ENCODE peak calls at places on chromosome X, in five cellular contexts. O, B, F, W and E are unnamed samples.

GRCh38 chrX:78708171-78708570 is 39.3 kb upstream of the LPAR4 start:
- DNase-seq in B (peak; percentile 41), W (peak; percentile 11), F (no peak), O (no peak), E (peak; percentile 58)

GRCh38 chrX:66728818-66729271 is 90.0 kb upstream of the EDA2R start:
- DNase-seq in O (peak; percentile 8), B (peak; percentile 59), W (peak; percentile 56), F (no peak), E (peak; percentile 81)

GRCh38 chrX:109049416-109049815 is 313.1 kb upstream of the IRS4 start:
- DNase-seq in F (no peak), B (no peak), W (no peak), O (no peak), E (no peak)

GRCh38 chrX:131728295-131729145 is 184.6 kb downstream of the OR13H1 start:
- DNase-seq in W (peak; percentile 90), B (peak; percentile 86), O (no peak), F (peak; percentile 11), E (peak; percentile 96)

GRCh38 chrX:53831662-53832635 is 145.4 kb upstream of the HUWE1 start:
- DNase-seq in O (peak; percentile 62), W (peak; percentile 41), B (peak; percentile 7), F (no peak), E (peak; percentile 38)

GRCh38 chrX:41971346-41971745 is 48.0 kb upstream of the CASK start:
- DNase-seq in O (peak; percentile 9), F (no peak), W (no peak), B (no peak), E (no peak)

GRCh38 chrX:149993989-149994388 is 55.7 kb upstream of the EOLA2 start:
- DNase-seq in B (no peak), O (no peak), W (no peak), F (no peak), E (no peak)

GRCh38 chrX:84340981-84341380 is 153.0 kb upstream of the RPS6KA6 start:
- DNase-seq in B (peak; percentile 61), F (no peak), O (no peak), W (no peak), E (no peak)

GRCh38 chrX:48709522-48710117 is 13.1 kb downstream of the SUV39H1 start:
- DNase-seq in W (no peak), O (no peak), F (no peak), B (no peak), E (no peak)

GRCh38 chrX:148632444-148632843 is 132.0 kb downstream of the AFF2 start:
- DNase-seq in F (no peak), W (no peak), B (no peak), O (no peak), E (peak; percentile 3)

GRCh38 chrX:63428348-63428747 is 77.2 kb upstream of the SPIN4 start:
- DNase-seq in W (no peak), B (peak; percentile 8), O (peak; percentile 20), F (no peak), E (no peak)

GRCh38 chrX:9786839-9787635 is 808 bp downstream of the SHROOM2 start:
- DNase-seq in O (no peak), W (peak; percentile 15), B (no peak), F (no peak), E (no peak)

GRCh38 chrX:135424469-135424868 is 2.7 kb downstream of the SMIM10L2A start:
- DNase-seq in B (no peak), F (no peak), O (no peak), W (no peak), E (no peak)

GRCh38 chrX:153983321-153983729 is 10.8 kb downstream of the TMEM187 start:
- DNase-seq in F (no peak), B (no peak), W (no peak), O (no peak), E (no peak)

GRCh38 chrX:28586891-28587635 is at the start of gene IL1RAPL1:
- DNase-seq in W (peak; percentile 8), F (no peak), O (no peak), B (peak; percentile 81), E (peak; percentile 75)

GRCh38 chrX:107715331-107716044 is 60.1 kb downstream of the TSC22D3 start:
- DNase-seq in B (peak; percentile 23), O (peak; percentile 14), W (no peak), F (no peak), E (peak; percentile 44)

GRCh38 chrX:83845397-83845796 is 15.5 kb upstream of the CYLC1 start:
- DNase-seq in B (peak; percentile 22), O (peak; percentile 0), W (peak; percentile 14), F (no peak), E (peak; percentile 23)

GRCh38 chrX:129566081-129566480 is 26.0 kb downstream of the OCRL start:
- DNase-seq in W (no peak), F (no peak), B (peak; percentile 23), O (no peak), E (peak; percentile 70)

GRCh38 chrX:138128025-138128671 is 562.2 kb downstream of the ZIC3 start:
- DNase-seq in F (no peak), B (peak; percentile 11), O (peak; percentile 18), W (peak; percentile 12), E (peak; percentile 44)

GRCh38 chrX:135914404-135914803 is 20.9 kb downstream of the SAGE1 start:
- DNase-seq in W (no peak), O (no peak), B (no peak), F (no peak), E (no peak)

GRCh38 chrX:4925911-4926310 is 1212.5 kb upstream of the PRKX start:
- DNase-seq in B (no peak), F (no peak), W (no peak), O (no peak), E (no peak)

GRCh38 chrX:40173662-40174593 is 76.2 kb upstream of the BCOR start:
- DNase-seq in F (peak; percentile 15), O (peak; percentile 65), B (no peak), W (peak; percentile 40), E (no peak)

GRCh38 chrX:105608745-105609144 is 213.6 kb upstream of the NRK start:
- DNase-seq in B (no peak), W (no peak), O (no peak), F (no peak), E (no peak)

GRCh38 chrX:37896491-37896890 is 49.1 kb upstream of the DYNLT3 start:
- DNase-seq in W (no peak), F (no peak), B (peak; percentile 8), O (no peak), E (no peak)

GRCh38 chrX:20144491-20144890 is 2.9 kb upstream of the EIF1AX start:
- DNase-seq in O (no peak), F (no peak), B (peak; percentile 82), W (no peak), E (no peak)

GRCh38 chrX:34900691-34901090 is 41.9 kb upstream of the FAM47B start:
- DNase-seq in F (no peak), W (no peak), B (peak; percentile 15), O (no peak), E (peak; percentile 82)

GRCh38 chrX:21374163-21374993 is at the start of gene CNKSR2:
- DNase-seq in O (peak; percentile 53), W (peak; percentile 86), B (peak; percentile 3), F (no peak), E (peak; percentile 3)

GRCh38 chrX:138710866-138711331 is 618 bp downstream of the FGF13 start:
- DNase-seq in O (no peak), B (no peak), F (no peak), W (no peak), E (no peak)

GRCh38 chrX:34371740-34372139 is 239.6 kb upstream of the FAM47A start:
- DNase-seq in W (no peak), O (no peak), B (no peak), F (no peak), E (no peak)

GRCh38 chrX:24266996-24267395 is 46.9 kb downstream of the SUPT20HL2 start:
- DNase-seq in W (no peak), O (no peak), F (no peak), B (peak; percentile 44), E (no peak)

GRCh38 chrX:55220119-55220794 is at the start of gene PAGE5:
- DNase-seq in B (no peak), W (no peak), O (no peak), F (no peak), E (no peak)

GRCh38 chrX:46637937-46638336 is 64.4 kb downstream of the CHST7 start:
- DNase-seq in O (no peak), W (no peak), B (peak; percentile 39), F (no peak), E (no peak)

GRCh38 chrX:11558972-11559371 is 106.7 kb downstream of the ARHGAP6 start:
- DNase-seq in O (peak; percentile 4), W (peak; percentile 43), F (no peak), B (no peak), E (no peak)

GRCh38 chrX:154602766-154603437 is 16.2 kb downstream of the CTAG1B start:
- DNase-seq in O (no peak), F (no peak), B (no peak), W (peak; percentile 3), E (no peak)

GRCh38 chrX:21766101-21766500 is 8.2 kb upstream of the SMPX start:
- DNase-seq in O (no peak), F (no peak), W (no peak), B (no peak), E (no peak)

GRCh38 chrX:69045616-69046345 is 119.5 kb downstream of the PJA1 start:
- DNase-seq in F (no peak), W (peak; percentile 14), B (no peak), O (no peak), E (no peak)

GRCh38 chrX:57822398-57822797 is 87.9 kb downstream of the ZXDA start:
- DNase-seq in O (no peak), B (no peak), W (no peak), F (no peak), E (no peak)
- H3K4me3 ChIP-seq in O (peak overlapping the region; percentile 13), B (no peak overlapping the region), W (no peak overlapping the region), F (peak overlapping the region; percentile 25), E (no peak overlapping the region)

GRCh38 chrX:73214366-73215094 is at the start of gene NAP1L2:
- DNase-seq in O (no peak), F (no peak), W (no peak), B (no peak), E (peak; percentile 9)

GRCh38 chrX:73215263-73215662 is 612 bp upstream of the NAP1L2 start:
- DNase-seq in O (no peak), B (no peak), F (no peak), W (no peak), E (no peak)

GRCh38 chrX:73213734-73214133 is 917 bp downstream of the NAP1L2 start:
- DNase-seq in O (no peak), F (no peak), W (no peak), B (no peak), E (no peak)
- H3K4me3 ChIP-seq in O (peak overlapping the region; percentile 35), F (peak overlapping the region; percentile 64), W (no peak overlapping the region), B (no peak overlapping the region), E (no peak overlapping the region)

GRCh38 chrX:120015145-120016067 is 62.1 kb downstream of the RHOXF2B start:
- DNase-seq in F (no peak), O (peak; percentile 16), W (no peak), B (no peak), E (no peak)

GRCh38 chrX:120021927-120022326 is 55.6 kb downstream of the RHOXF2B start:
- DNase-seq in F (no peak), B (no peak), O (no peak), W (no peak), E (no peak)

GRCh38 chrX:120020305-120020704 is 57.2 kb downstream of the RHOXF2B start:
- DNase-seq in W (no peak), B (no peak), F (no peak), O (no peak), E (no peak)

GRCh38 chrX:120014354-120015129 is 62.9 kb downstream of the RHOXF2B start:
- DNase-seq in O (no peak), W (no peak), B (no peak), F (no peak), E (no peak)

GRCh38 chrX:120016068-120016441 is 61.4 kb downstream of the RHOXF2B start:
- DNase-seq in B (no peak), W (no peak), F (no peak), O (no peak), E (no peak)
- H3K4me3 ChIP-seq in B (no peak overlapping the region), W (peak overlapping the region; percentile 34), F (peak overlapping the region; percentile 55), O (no peak overlapping the region), E (no peak overlapping the region)

GRCh38 chrX:50068293-50068568 is 132.6 kb downstream of the AKAP4 start:
- DNase-seq in B (no peak), F (no peak), O (no peak), W (no peak), E (no peak)
- H3K4me3 ChIP-seq in B (no peak overlapping the region), F (no peak overlapping the region), O (no peak overlapping the region), W (no peak overlapping the region), E (no peak overlapping the region)